ENCODE peak calls at places on chromosomes 4 and X, in seven cellular contexts. One of them, this sample, is unnamed.
A peak's percentile ranks its signal among the peaks of the same experiment; 100 is the strongest.

GRCh38 chr4:15034071-15034764 is 31.9 kb downstream of the CPEB2 start:
- DNase-seq in heart left ventricle: no peak
- DNase-seq in HCT116: no peak
- DNase-seq in right atrium auricular region: no peak
- DNase-seq in breast epithelium: no peak
- DNase-seq in cardiac fibroblast: peak; percentile 60
- DNase-seq in spleen: no peak
- DNase-seq in this sample: peak; percentile 82

GRCh38 chr4:184534511-184535391 is 60.4 kb upstream of the IRF2 start:
- DNase-seq in heart left ventricle: no peak
- DNase-seq in HCT116: no peak
- DNase-seq in right atrium auricular region: no peak
- DNase-seq in breast epithelium: no peak
- DNase-seq in cardiac fibroblast: peak; percentile 88
- DNase-seq in spleen: no peak
- DNase-seq in this sample: peak; percentile 37

GRCh38 chrX:43707812-43708548 is 51.9 kb downstream of the MAOA start:
- DNase-seq in heart left ventricle: peak; percentile 67
- DNase-seq in HCT116: no peak
- DNase-seq in right atrium auricular region: peak; percentile 73
- DNase-seq in breast epithelium: no peak
- DNase-seq in cardiac fibroblast: peak; percentile 53
- DNase-seq in spleen: no peak
- DNase-seq in this sample: no peak

GRCh38 chrX:51860679-51861078 is 32.7 kb upstream of the MAGED1 start:
- DNase-seq in heart left ventricle: peak; percentile 19
- DNase-seq in HCT116: peak; percentile 18
- DNase-seq in right atrium auricular region: no peak
- DNase-seq in breast epithelium: no peak
- DNase-seq in cardiac fibroblast: peak; percentile 59
- DNase-seq in spleen: no peak
- DNase-seq in this sample: peak; percentile 19

GRCh38 chrX:129908636-129909035 is 2.7 kb downstream of the UTP14A start:
- DNase-seq in heart left ventricle: no peak
- DNase-seq in HCT116: peak; percentile 32
- DNase-seq in right atrium auricular region: no peak
- DNase-seq in breast epithelium: no peak
- DNase-seq in cardiac fibroblast: no peak
- DNase-seq in spleen: no peak
- DNase-seq in this sample: no peak

GRCh38 chrX:130100180-130100579 is 10.1 kb downstream of the ELF4 start:
- DNase-seq in heart left ventricle: peak; percentile 74
- DNase-seq in HCT116: no peak
- DNase-seq in right atrium auricular region: peak; percentile 81
- DNase-seq in breast epithelium: peak; percentile 55
- DNase-seq in cardiac fibroblast: peak; percentile 91
- DNase-seq in spleen: no peak
- DNase-seq in this sample: peak; percentile 58

GRCh38 chr4:14428125-14428524 is 574.2 kb upstream of the CPEB2 start:
- DNase-seq in heart left ventricle: no peak
- DNase-seq in HCT116: no peak
- DNase-seq in right atrium auricular region: no peak
- DNase-seq in breast epithelium: no peak
- DNase-seq in cardiac fibroblast: peak; percentile 36
- DNase-seq in spleen: no peak
- DNase-seq in this sample: peak; percentile 30

GRCh38 chr4:133146574-133147198 is 2.4 kb upstream of the PCDH10 start:
- DNase-seq in heart left ventricle: no peak
- DNase-seq in HCT116: no peak
- DNase-seq in right atrium auricular region: no peak
- DNase-seq in breast epithelium: no peak
- DNase-seq in cardiac fibroblast: peak; percentile 66
- DNase-seq in spleen: peak; percentile 56
- DNase-seq in this sample: peak; percentile 75

GRCh38 chr4:20254517-20255250 is 3.0 kb downstream of the SLIT2 start:
- DNase-seq in heart left ventricle: peak; percentile 26
- DNase-seq in HCT116: no peak
- DNase-seq in right atrium auricular region: no peak
- DNase-seq in breast epithelium: peak; percentile 49
- DNase-seq in cardiac fibroblast: peak; percentile 60
- DNase-seq in spleen: peak; percentile 74
- DNase-seq in this sample: peak; percentile 41

GRCh38 chr4:157918036-157918832 is 254.6 kb downstream of the GASK1B start:
- DNase-seq in heart left ventricle: no peak
- DNase-seq in HCT116: no peak
- DNase-seq in right atrium auricular region: no peak
- DNase-seq in breast epithelium: no peak
- DNase-seq in cardiac fibroblast: no peak
- DNase-seq in spleen: no peak
- DNase-seq in this sample: no peak

GRCh38 chr4:184310881-184311709 is 93.4 kb upstream of the ENPP6 start:
- DNase-seq in heart left ventricle: peak; percentile 64
- DNase-seq in HCT116: no peak
- DNase-seq in right atrium auricular region: peak; percentile 42
- DNase-seq in breast epithelium: no peak
- DNase-seq in cardiac fibroblast: no peak
- DNase-seq in spleen: no peak
- DNase-seq in this sample: no peak

GRCh38 chr4:75895744-75896314 is 6.4 kb downstream of the PPEF2 start:
- DNase-seq in heart left ventricle: no peak
- DNase-seq in HCT116: peak; percentile 23
- DNase-seq in right atrium auricular region: no peak
- DNase-seq in breast epithelium: no peak
- DNase-seq in cardiac fibroblast: peak; percentile 56
- DNase-seq in spleen: no peak
- DNase-seq in this sample: peak; percentile 45

GRCh38 chrX:96464880-96465558 is 219.6 kb upstream of the DIAPH2 start:
- DNase-seq in heart left ventricle: no peak
- DNase-seq in HCT116: no peak
- DNase-seq in right atrium auricular region: no peak
- DNase-seq in breast epithelium: no peak
- DNase-seq in cardiac fibroblast: no peak
- DNase-seq in spleen: no peak
- DNase-seq in this sample: no peak

GRCh38 chr4:40180356-40180755 is 16.5 kb upstream of the RHOH start:
- DNase-seq in heart left ventricle: no peak
- DNase-seq in HCT116: peak; percentile 1
- DNase-seq in right atrium auricular region: no peak
- DNase-seq in breast epithelium: no peak
- DNase-seq in cardiac fibroblast: peak; percentile 96
- DNase-seq in spleen: no peak
- DNase-seq in this sample: peak; percentile 83

GRCh38 chr4:107854326-107855030 is 29.7 kb downstream of the SGMS2 start:
- DNase-seq in heart left ventricle: no peak
- DNase-seq in HCT116: no peak
- DNase-seq in right atrium auricular region: no peak
- DNase-seq in breast epithelium: no peak
- DNase-seq in cardiac fibroblast: peak; percentile 85
- DNase-seq in spleen: no peak
- DNase-seq in this sample: no peak

GRCh38 chrX:97504435-97504834 is 620.7 kb downstream of the RPA4 start:
- DNase-seq in heart left ventricle: no peak
- DNase-seq in HCT116: no peak
- DNase-seq in right atrium auricular region: no peak
- DNase-seq in breast epithelium: no peak
- DNase-seq in cardiac fibroblast: no peak
- DNase-seq in spleen: no peak
- DNase-seq in this sample: no peak
- H3K4me3 ChIP-seq in heart left ventricle: no peak overlapping the region
- H3K4me3 ChIP-seq in HCT116: no peak overlapping the region
- H3K4me3 ChIP-seq in right atrium auricular region: no peak overlapping the region
- H3K4me3 ChIP-seq in breast epithelium: no peak overlapping the region
- H3K4me3 ChIP-seq in cardiac fibroblast: no peak overlapping the region
- H3K4me3 ChIP-seq in spleen: no peak overlapping the region
- H3K4me3 ChIP-seq in this sample: no peak overlapping the region

GRCh38 chr4:159269956-159270355 is 167.1 kb downstream of the RAPGEF2 start:
- DNase-seq in heart left ventricle: no peak
- DNase-seq in HCT116: no peak
- DNase-seq in right atrium auricular region: no peak
- DNase-seq in breast epithelium: no peak
- DNase-seq in cardiac fibroblast: no peak
- DNase-seq in spleen: no peak
- DNase-seq in this sample: no peak

GRCh38 chr4:159268607-159269006 is 165.7 kb downstream of the RAPGEF2 start:
- DNase-seq in heart left ventricle: no peak
- DNase-seq in HCT116: no peak
- DNase-seq in right atrium auricular region: no peak
- DNase-seq in breast epithelium: no peak
- DNase-seq in cardiac fibroblast: peak; percentile 66
- DNase-seq in spleen: no peak
- DNase-seq in this sample: peak; percentile 31

GRCh38 chr4:159267023-159267939 is 164.4 kb downstream of the RAPGEF2 start:
- DNase-seq in heart left ventricle: no peak
- DNase-seq in HCT116: no peak
- DNase-seq in right atrium auricular region: no peak
- DNase-seq in breast epithelium: no peak
- DNase-seq in cardiac fibroblast: peak; percentile 43
- DNase-seq in spleen: no peak
- DNase-seq in this sample: no peak

GRCh38 chr4:159269143-159269542 is 166.3 kb downstream of the RAPGEF2 start:
- DNase-seq in heart left ventricle: no peak
- DNase-seq in HCT116: no peak
- DNase-seq in right atrium auricular region: no peak
- DNase-seq in breast epithelium: no peak
- DNase-seq in cardiac fibroblast: no peak
- DNase-seq in spleen: no peak
- DNase-seq in this sample: no peak

DNA sequence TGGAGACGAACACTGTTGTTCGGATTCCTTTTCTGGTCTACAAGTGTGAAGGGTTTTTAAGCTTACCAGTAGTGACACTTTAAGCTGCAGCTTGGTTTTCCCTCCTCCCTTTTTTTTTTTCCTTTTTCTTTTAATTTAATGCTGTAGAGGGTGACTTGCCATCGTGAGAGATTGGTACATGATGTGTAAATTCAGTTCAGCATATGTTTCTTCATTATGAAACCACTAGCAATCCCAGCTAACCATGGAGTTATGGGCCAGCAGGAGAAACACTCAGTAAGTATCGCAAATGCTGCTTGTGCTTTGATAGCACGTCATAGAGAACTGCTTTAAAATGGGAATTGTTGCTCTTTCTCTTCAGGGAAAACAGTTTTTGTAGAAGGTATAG is 165.1 kb downstream of the RAPGEF2 start:
- DNase-seq in heart left ventricle: no peak
- DNase-seq in HCT116: no peak
- DNase-seq in right atrium auricular region: no peak
- DNase-seq in breast epithelium: no peak
- DNase-seq in cardiac fibroblast: peak; percentile 64
- DNase-seq in spleen: no peak
- DNase-seq in this sample: no peak
- H3K4me3 ChIP-seq in heart left ventricle: peak overlapping the region; percentile 34
- H3K4me3 ChIP-seq in HCT116: no peak overlapping the region
- H3K4me3 ChIP-seq in right atrium auricular region: peak overlapping the region; percentile 23
- H3K4me3 ChIP-seq in breast epithelium: no peak overlapping the region
- H3K4me3 ChIP-seq in cardiac fibroblast: peak overlapping the region; percentile 33
- H3K4me3 ChIP-seq in spleen: no peak overlapping the region
- H3K4me3 ChIP-seq in this sample: no peak overlapping the region

GRCh38 chrX:24647257-24648058 is at the start of gene PCYT1B:
- DNase-seq in heart left ventricle: peak; percentile 70
- DNase-seq in HCT116: no peak
- DNase-seq in right atrium auricular region: peak; percentile 80
- DNase-seq in breast epithelium: peak; percentile 50
- DNase-seq in cardiac fibroblast: peak; percentile 41
- DNase-seq in spleen: peak; percentile 82
- DNase-seq in this sample: peak; percentile 30
- H3K4me3 ChIP-seq in heart left ventricle: peak within 1 kb of the TSS; percentile 23
- H3K4me3 ChIP-seq in HCT116: no peak within 1 kb of the TSS
- H3K4me3 ChIP-seq in right atrium auricular region: peak within 1 kb of the TSS; percentile 16
- H3K4me3 ChIP-seq in breast epithelium: peak within 1 kb of the TSS; percentile 39
- H3K4me3 ChIP-seq in cardiac fibroblast: peak within 1 kb of the TSS; percentile 14
- H3K4me3 ChIP-seq in spleen: peak within 1 kb of the TSS; percentile 0
- H3K4me3 ChIP-seq in this sample: peak within 1 kb of the TSS; percentile 15

GRCh38 chrX:40156472-40157227 is 58.9 kb upstream of the BCOR start:
- DNase-seq in heart left ventricle: no peak
- DNase-seq in HCT116: no peak
- DNase-seq in right atrium auricular region: no peak
- DNase-seq in breast epithelium: no peak
- DNase-seq in cardiac fibroblast: no peak
- DNase-seq in spleen: no peak
- DNase-seq in this sample: no peak

GRCh38 chrX:40157228-40158035 is 59.7 kb upstream of the BCOR start:
- DNase-seq in heart left ventricle: no peak
- DNase-seq in HCT116: no peak
- DNase-seq in right atrium auricular region: no peak
- DNase-seq in breast epithelium: no peak
- DNase-seq in cardiac fibroblast: no peak
- DNase-seq in spleen: no peak
- DNase-seq in this sample: no peak

GRCh38 chrX:40154853-40155616 is 57.3 kb upstream of the BCOR start:
- DNase-seq in heart left ventricle: peak; percentile 87
- DNase-seq in HCT116: no peak
- DNase-seq in right atrium auricular region: peak; percentile 85
- DNase-seq in breast epithelium: no peak
- DNase-seq in cardiac fibroblast: peak; percentile 33
- DNase-seq in spleen: peak; percentile 87
- DNase-seq in this sample: peak; percentile 72

GRCh38 chrX:40155617-40156471 is 58.1 kb upstream of the BCOR start:
- DNase-seq in heart left ventricle: no peak
- DNase-seq in HCT116: no peak
- DNase-seq in right atrium auricular region: no peak
- DNase-seq in breast epithelium: no peak
- DNase-seq in cardiac fibroblast: no peak
- DNase-seq in spleen: no peak
- DNase-seq in this sample: peak; percentile 28

GRCh38 chrX:40158036-40158706 is 60.4 kb upstream of the BCOR start:
- DNase-seq in heart left ventricle: no peak
- DNase-seq in HCT116: no peak
- DNase-seq in right atrium auricular region: no peak
- DNase-seq in breast epithelium: no peak
- DNase-seq in cardiac fibroblast: peak; percentile 19
- DNase-seq in spleen: peak; percentile 86
- DNase-seq in this sample: no peak
- H3K4me3 ChIP-seq in heart left ventricle: peak overlapping the region; percentile 49
- H3K4me3 ChIP-seq in HCT116: peak overlapping the region; percentile 45
- H3K4me3 ChIP-seq in right atrium auricular region: peak overlapping the region; percentile 31
- H3K4me3 ChIP-seq in breast epithelium: peak overlapping the region; percentile 74
- H3K4me3 ChIP-seq in cardiac fibroblast: peak overlapping the region; percentile 45
- H3K4me3 ChIP-seq in spleen: peak overlapping the region; percentile 20
- H3K4me3 ChIP-seq in this sample: peak overlapping the region; percentile 42

This sample was measured in foreskin fibroblast.